ENCODE peak calls at places on chromosome 16, in eight cellular contexts. T, H, D, B, K, Z, X and G are unnamed samples.

GRCh38 chr16:46743232-46743719 is 4.9 kb downstream of the MYLK3 start:
- DNase-seq in X (no peak), K (peak), B (peak), T (peak), Z (no peak), H (no peak), D (no peak), G (no peak)

GRCh38 chr16:27230562-27230991 is 27.3 kb downstream of the KDM8 start:
- DNase-seq in D (peak), H (no peak), B (no peak), K (no peak), X (no peak), T (no peak), Z (peak), G (no peak)

GRCh38 chr16:21100447-21100846 is 50.2 kb downstream of the DNAH3 start:
- DNase-seq in B (no peak), T (peak), D (no peak), K (no peak), H (no peak), X (peak), Z (no peak), G (no peak)

GRCh38 chr16:86601356-86601755 is 23.0 kb downstream of the FOXL1 start:
- DNase-seq in Z (no peak), H (no peak), K (no peak), B (no peak), X (no peak), T (no peak), D (no peak), G (no peak)

GRCh38 chr16:12295395-12295794 is 318.9 kb downstream of the SNX29 start:
- DNase-seq in H (no peak), B (no peak), T (no peak), Z (no peak), D (no peak), K (no peak), X (no peak), G (no peak)

GRCh38 chr16:11697319-11697718 is 29.1 kb downstream of the SNN start:
- DNase-seq in Z (no peak), K (no peak), B (no peak), X (no peak), H (peak), T (no peak), D (no peak), G (no peak)

GRCh38 chr16:63135069-63135468 is 1098.8 kb upstream of the CDH8 start:
- DNase-seq in T (no peak), X (no peak), H (no peak), B (no peak), D (no peak), Z (no peak), K (no peak), G (no peak)

GRCh38 chr16:24850289-24850931 is 4.6 kb downstream of the SLC5A11 start:
- DNase-seq in Z (no peak), D (no peak), H (no peak), T (peak), X (no peak), K (no peak), B (no peak), G (no peak)

GRCh38 chr16:49529646-49530045 is 156.0 kb downstream of the C16orf78 start:
- DNase-seq in K (no peak), Z (no peak), D (no peak), H (no peak), X (no peak), T (no peak), B (no peak), G (no peak)

GRCh38 chr16:68064791-68065365 is 20.3 kb upstream of the NFATC3 start:
- DNase-seq in H (no peak), X (no peak), B (no peak), K (no peak), Z (peak), T (peak), D (peak), G (no peak)

GRCh38 chr16:68287276-68288251 is 23.2 kb downstream of the SLC7A6OS start:
- DNase-seq in D (no peak), H (no peak), X (no peak), Z (peak), B (peak), T (peak), K (no peak), G (no peak)

GRCh38 chr16:85416267-85417109 is 196.6 kb upstream of the GSE1 start:
- DNase-seq in T (peak), Z (peak), B (no peak), H (no peak), X (no peak), K (peak), D (peak), G (no peak)